ENCODE peak calls at places on chromosomes 16 and 17, in nine cellular contexts. J is A549, E is AG04450, H is heart right ventricle, L is left ventricle myocardium inferior, V is gastrocnemius medialis, W is fibroblast of lung, Z is cardiac muscle cell, R is testis. Q is an unnamed sample.

GRCh38 chr16:12096162-12096781 is 119.7 kb downstream of the SNX29 start:
- DNase-seq in J (no peak), E (no peak), H (no peak), L (no peak), V (no peak), W (peak; percentile 21), Z (no peak), R (no peak), Q (no peak)

GRCh38 chr16:30096105-30096861 is at the start of gene YPEL3:
- DNase-seq in J (peak; percentile 83), E (peak; percentile 64), H (peak; percentile 92), L (peak; percentile 95), V (peak; percentile 94), W (peak; percentile 87), Z (peak; percentile 95), R (peak; percentile 95), Q (peak; percentile 96)

GRCh38 chr16:24822542-24822941 is 23.2 kb upstream of the SLC5A11 start:
- DNase-seq in J (no peak), E (no peak), H (no peak), L (no peak), V (no peak), W (no peak), Z (no peak), R (no peak), Q (no peak)

GRCh38 chr16:12896562-12896961 is 4.8 kb upstream of the SHISA9 start:
- DNase-seq in J (peak; percentile 60), E (no peak), H (no peak), L (no peak), V (no peak), W (no peak), Z (no peak), R (no peak), Q (no peak)

GRCh38 chr17:28405632-28406477 is at the start of gene SLC46A1:
- DNase-seq in J (peak; percentile 61), E (no peak), H (peak; percentile 61), L (peak; percentile 64), V (no peak), W (no peak), Z (peak; percentile 37), R (peak; percentile 74), Q (peak; percentile 61)

GRCh38 chr16:86519649-86520316 is 9.5 kb downstream of the FOXF1 start:
- DNase-seq in J (peak; percentile 53), E (peak; percentile 51), H (peak; percentile 40), L (peak; percentile 51), V (no peak), W (peak; percentile 75), Z (peak; percentile 59), R (peak; percentile 76), Q (peak; percentile 69)

GRCh38 chr17:76078859-76079576 is at the start of gene ZACN:
- DNase-seq in J (no peak), E (no peak), H (no peak), L (no peak), V (no peak), W (no peak), Z (no peak), R (no peak), Q (no peak)

GRCh38 chr16:9996191-9996590 is 186.0 kb downstream of the GRIN2A start:
- DNase-seq in J (no peak), E (no peak), H (no peak), L (no peak), V (no peak), W (no peak), Z (no peak), R (no peak), Q (no peak)

GRCh38 chr16:70696952-70697600 is 11.2 kb upstream of the MTSS2 start:
- DNase-seq in J (no peak), E (no peak), H (no peak), L (no peak), V (no peak), W (no peak), Z (no peak), R (no peak), Q (no peak)

GRCh38 chr16:30372037-30372712 is 1.9 kb upstream of the TBC1D10B start:
- DNase-seq in J (no peak), E (no peak), H (no peak), L (no peak), V (peak; percentile 75), W (no peak), Z (no peak), R (no peak), Q (no peak)

GRCh38 chr17:67415291-67415690 is 38.2 kb downstream of the PITPNC1 start:
- DNase-seq in J (no peak), E (no peak), H (no peak), L (no peak), V (no peak), W (no peak), Z (no peak), R (no peak), Q (no peak)

GRCh38 chr17:30344283-30345088 is 10.6 kb upstream of the TMIGD1 start:
- DNase-seq in J (peak; percentile 85), E (no peak), H (peak; percentile 56), L (peak; percentile 36), V (peak; percentile 14), W (peak; percentile 75), Z (peak; percentile 97), R (peak; percentile 81), Q (peak; percentile 91)

GRCh38 chr16:22284637-22285515 is 12.3 kb upstream of the POLR3E start:
- DNase-seq in J (no peak), E (peak; percentile 33), H (no peak), L (no peak), V (no peak), W (peak; percentile 49), Z (peak; percentile 62), R (no peak), Q (no peak)

GRCh38 chr17:58575511-58575910 is 61.1 kb upstream of the MTMR4 start:
- DNase-seq in J (peak; percentile 28), E (no peak), H (no peak), L (no peak), V (no peak), W (peak; percentile 67), Z (peak; percentile 74), R (no peak), Q (no peak)

GRCh38 chr17:29138991-29139682 is 41.1 kb downstream of the MYO18A start:
- DNase-seq in J (no peak), E (no peak), H (peak; percentile 52), L (peak; percentile 75), V (peak; percentile 90), W (no peak), Z (no peak), R (peak; percentile 70), Q (no peak)

GRCh38 chr16:29710227-29711219 is 31.5 kb downstream of the QPRT start:
- DNase-seq in J (peak; percentile 66), E (peak; percentile 48), H (peak; percentile 21), L (no peak), V (no peak), W (peak; percentile 75), Z (peak; percentile 82), R (peak; percentile 35), Q (peak; percentile 27)

GRCh38 chr16:25009822-25010221 is 5.3 kb downstream of the ARHGAP17 start:
- DNase-seq in J (no peak), E (no peak), H (no peak), L (peak; percentile 50), V (no peak), W (peak; percentile 39), Z (peak; percentile 48), R (no peak), Q (no peak)

GRCh38 chr17:77404812-77405581 is 264.2 kb downstream of the SEC14L1 start:
- DNase-seq in J (no peak), E (no peak), H (peak; percentile 78), L (peak; percentile 57), V (no peak), W (peak; percentile 58), Z (peak; percentile 68), R (no peak), Q (peak; percentile 42)

GRCh38 chr17:81025756-81026155 is 9.2 kb upstream of the BAIAP2 start:
- DNase-seq in J (no peak), E (no peak), H (no peak), L (no peak), V (no peak), W (no peak), Z (no peak), R (no peak), Q (no peak)
- H3K27ac ChIP-seq in J (no peak overlapping the region), E (no peak overlapping the region), H (no peak overlapping the region), L (peak overlapping the region; percentile 16), V (no peak overlapping the region), W (no peak overlapping the region), Z (no peak overlapping the region), R (no peak overlapping the region), Q (no peak overlapping the region)

GRCh38 chr17:11240041-11240801 is 792 bp upstream of the SHISA6 start:
- DNase-seq in J (no peak), E (no peak), H (peak; percentile 13), L (no peak), V (no peak), W (no peak), Z (no peak), R (peak; percentile 49), Q (peak; percentile 17)
- TF ChIP-seq CTCF in J (no peak), E (no peak), H (no peak), L (peak; percentile 12), V (no peak), W (no peak), Z (no peak), R (peak; percentile 21), Q (peak; percentile 11)

GRCh38 chr16:56631197-56631596 is 1.3 kb upstream of the MT1M start:
- DNase-seq in J (no peak), E (no peak), H (no peak), L (no peak), V (no peak), W (no peak), Z (no peak), R (no peak), Q (no peak)

GRCh38 chr16:56630134-56630533 is 2.3 kb upstream of the MT1M start:
- DNase-seq in J (no peak), E (no peak), H (no peak), L (no peak), V (no peak), W (no peak), Z (no peak), R (no peak), Q (no peak)

GRCh38 chr16:56628486-56629035 is 3.0 kb downstream of the MT1E start:
- DNase-seq in J (no peak), E (no peak), H (no peak), L (no peak), V (no peak), W (no peak), Z (no peak), R (no peak), Q (peak; percentile 37)

GRCh38 chr16:56631832-56632159 is 663 bp upstream of the MT1M start:
- DNase-seq in J (no peak), E (no peak), H (no peak), L (no peak), V (no peak), W (no peak), Z (no peak), R (no peak), Q (no peak)

GRCh38 chr16:56629531-56629930 is 2.9 kb upstream of the MT1M start:
- DNase-seq in J (no peak), E (no peak), H (no peak), L (no peak), V (no peak), W (no peak), Z (no peak), R (no peak), Q (no peak)
- H3K9me3 ChIP-seq in J (no peaks in the 10 kb centered on the region), E (no peaks in the 10 kb centered on the region), H (no peaks in the 10 kb centered on the region), L (no peaks in the 10 kb centered on the region), V (no peaks in the 10 kb centered on the region), W (no peaks in the 10 kb centered on the region), Z (no peaks in the 10 kb centered on the region), R (no peaks in the 10 kb centered on the region), Q (no peaks in the 10 kb centered on the region)

DNA sequence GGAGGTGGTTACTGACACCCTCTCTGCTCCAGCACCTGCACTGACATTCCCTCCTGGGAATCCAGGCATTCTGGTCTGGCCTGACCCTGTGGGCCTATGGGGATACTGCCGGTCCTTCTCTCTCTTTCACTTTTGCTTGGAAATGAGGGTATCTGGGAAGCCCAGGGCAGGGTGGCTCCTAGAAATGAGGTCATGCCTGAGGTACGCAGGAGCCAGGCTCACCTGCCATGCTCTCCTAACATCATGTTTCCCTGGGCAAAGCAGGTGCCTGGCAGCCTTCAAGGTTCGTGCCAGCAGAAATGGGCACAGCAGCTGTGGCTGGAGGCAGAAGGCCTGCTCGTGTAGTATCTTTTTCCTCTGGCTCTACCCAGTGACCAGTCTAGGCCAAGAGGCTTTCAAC is 3.3 kb downstream of the ITGA3 start:
- DNase-seq in J (no peak), E (no peak), H (no peak), L (no peak), V (peak; percentile 85), W (no peak), Z (no peak), R (no peak), Q (peak; percentile 66)
- H3K27ac ChIP-seq in J (peak overlapping the region; percentile 92), E (peak overlapping the region; percentile 77), H (peak overlapping the region; percentile 78), L (peak overlapping the region; percentile 91), V (peak overlapping the region; percentile 93), W (peak overlapping the region; percentile 54), Z (peak overlapping the region; percentile 85), R (peak overlapping the region; percentile 30), Q (peak overlapping the region; percentile 59)